ENCODE peak calls at places on chromosomes 16 and 17, in six cellular contexts. S is lower leg skin; V is activated naive CD8-positive, alpha-beta T cell treated with anti-CD3 and anti-CD28 coated beads for 36 hours; J is WTC11; P is GM12865; E is GM23338. R is an unnamed sample.

GRCh38 chr17:73307130-73307529 is 4.7 kb downstream of the CDC42EP4 start:
- DNase-seq in S (no peak), V (no peak), E (no peak), P (no peak), J (no peak), R (no peak)

GRCh38 chr17:33404070-33404770 is 111.1 kb upstream of the ASIC2 start:
- DNase-seq in E (no peak), V (no peak), P (no peak), J (no peak), S (no peak), R (no peak)

GRCh38 chr17:4304417-4305027 is 40.7 kb upstream of the ANKFY1 start:
- DNase-seq in P (peak), E (peak), S (no peak), V (peak), J (peak), R (peak)

GRCh38 chr17:6413073-6413472 is 21.8 kb downstream of the AIPL1 start:
- DNase-seq in P (peak), V (no peak), E (peak), J (no peak), S (no peak), R (no peak)

GRCh38 chr16:57372372-57373116 is at the start of gene CX3CL1:
- DNase-seq in J (peak), E (peak), V (no peak), S (peak), P (no peak), R (no peak)

GRCh38 chr16:88339926-88340754 is 42.6 kb upstream of the ZNF469 start:
- DNase-seq in P (no peak), J (no peak), V (no peak), S (no peak), E (no peak), R (no peak)

GRCh38 chr16:14509675-14510132 is 120.4 kb downstream of the PARN start:
- DNase-seq in E (peak), S (no peak), P (no peak), V (no peak), J (no peak), R (no peak)

GRCh38 chr17:2924211-2924610 is 128.0 kb downstream of the RAP1GAP2 start:
- DNase-seq in E (peak), V (no peak), P (no peak), S (no peak), J (peak), R (no peak)

GRCh38 chr17:48605991-48606891 is 1.5 kb upstream of the HOXB6 start:
- DNase-seq in J (no peak), E (no peak), P (no peak), S (no peak), V (no peak), R (no peak)

GRCh38 chr16:10878644-10879498 is 1.9 kb downstream of the CIITA start:
- DNase-seq in V (peak), S (no peak), E (peak), J (peak), P (peak), R (no peak)

GRCh38 chr16:75116081-75116910 is at the start of gene LDHD:
- DNase-seq in J (peak), P (no peak), S (peak), V (no peak), E (peak), R (no peak)

GRCh38 chr16:71283612-71284011 is 5.6 kb downstream of the CMTR2 start:
- DNase-seq in S (no peak), P (no peak), E (no peak), J (no peak), V (no peak), R (no peak)

GRCh38 chr16:61366006-61366405 is 670.2 kb downstream of the CDH8 start:
- DNase-seq in P (no peak), S (no peak), E (peak), V (no peak), J (no peak), R (no peak)

GRCh38 chr16:66250686-66251405 is 115.6 kb upstream of the CDH5 start:
- DNase-seq in P (no peak), S (peak), E (peak), J (no peak), V (no peak), R (no peak)

GRCh38 chr17:9860851-9861250 is 35.1 kb downstream of the GLP2R start:
- DNase-seq in V (no peak), E (no peak), S (no peak), P (no peak), J (no peak), R (no peak)

GRCh38 chr17:5031365-5032082 is 3.7 kb downstream of the SLC52A1 start:
- DNase-seq in S (peak), P (peak), J (peak), E (peak), V (peak), R (no peak)

GRCh38 chr17:58344791-58345157 is 7.2 kb downstream of the SUPT4H1 start:
- DNase-seq in E (no peak), P (peak), S (no peak), J (no peak), V (peak), R (no peak)

GRCh38 chr16:11094838-11095565 is 150.6 kb downstream of the CLEC16A start:
- DNase-seq in P (peak), E (no peak), V (peak), S (no peak), J (no peak), R (no peak)

GRCh38 chr17:36095992-36096391 is 6.0 kb upstream of the CCL3 start:
- DNase-seq in V (no peak), P (peak), E (no peak), J (no peak), S (no peak), R (no peak)

GRCh38 chr16:64238576-64238975 is 883.3 kb downstream of the CDH11 start:
- DNase-seq in V (no peak), P (no peak), E (no peak), J (no peak), S (no peak), R (no peak)

GRCh38 chr17:13024526-13025263 is 6.9 kb upstream of the ELAC2 start:
- DNase-seq in E (peak), J (peak), P (peak), S (no peak), V (peak), R (no peak)

GRCh38 chr17:45841883-45842525 is 2.7 kb upstream of the SPPL2C start:
- DNase-seq in V (no peak), J (no peak), P (no peak), E (no peak), S (no peak), R (peak)

GRCh38 chr16:4411684-4412083 is 4.7 kb downstream of the CORO7 start:
- DNase-seq in P (no peak), S (no peak), V (no peak), J (no peak), E (no peak), R (no peak)

GRCh38 chr17:77312061-77312684 is 171.4 kb downstream of the SEC14L1 start:
- DNase-seq in S (no peak), E (no peak), J (no peak), V (no peak), P (no peak), R (no peak)

GRCh38 chr16:12462690-12463646 is 340.7 kb downstream of the CPPED1 start:
- DNase-seq in V (no peak), E (no peak), J (no peak), P (no peak), S (no peak), R (no peak)

GRCh38 chr17:10792156-10792555 is 11.7 kb downstream of the TMEM238L start:
- DNase-seq in E (no peak), P (no peak), J (no peak), V (no peak), S (peak), R (no peak)

R was measured in NCI-H2107.